ENCODE peak calls at places on chromosomes 13 and 19, in five cellular contexts. W is NT2/D1, O is GM12878, D is HepG2, Z is H1. Y is an unnamed sample.

GRCh38 chr19:19661675-19662251 is 1.7 kb downstream of the ATP13A1 start:
- DNase-seq in D (peak; percentile 66), Z (no peak), W (no peak), O (peak; percentile 93), Y (peak; percentile 5)

GRCh38 chr19:36169084-36169760 is 17.0 kb upstream of the COX7A1 start:
- DNase-seq in D (no peak), W (no peak), Z (no peak), O (no peak), Y (no peak)

GRCh38 chr19:38466050-38466449 is 32.6 kb downstream of the RYR1 start:
- DNase-seq in D (no peak), O (no peak), W (no peak), Z (no peak), Y (no peak)

GRCh38 chr19:48752511-48753365 is at the start of gene FUT1:
- DNase-seq in W (peak; percentile 30), D (no peak), Z (peak; percentile 61), O (no peak), Y (no peak)

GRCh38 chr13:23609414-23610186 is 39.4 kb downstream of the TNFRSF19 start:
- DNase-seq in O (no peak), D (no peak), W (no peak), Z (no peak), Y (no peak)

GRCh38 chr13:40777166-40777956 is 6.4 kb upstream of the MRPS31 start:
- DNase-seq in O (no peak), Z (no peak), D (peak; percentile 71), W (peak; percentile 16), Y (peak; percentile 37)

GRCh38 chr19:2428756-2429711 is 1.6 kb upstream of the TIMM13 start:
- DNase-seq in W (no peak), Z (no peak), O (no peak), D (no peak), Y (no peak)

GRCh38 chr19:3950871-3951861 is 18.3 kb downstream of the NMRK2 start:
- DNase-seq in Z (no peak), D (no peak), O (no peak), W (no peak), Y (no peak)

GRCh38 chr19:33175886-33176669 is 18.1 kb upstream of the LRP3 start:
- DNase-seq in Z (no peak), O (no peak), D (peak; percentile 61), W (no peak), Y (no peak)

GRCh38 chr19:5144545-5145179 is 175.7 kb downstream of the KDM4B start:
- DNase-seq in Z (no peak), W (no peak), O (no peak), D (no peak), Y (no peak)
- TF ChIP-seq SUZ12 in Z (no peak), W (no peak), O (no peak), D (no peak), Y (no peak)

DNA sequence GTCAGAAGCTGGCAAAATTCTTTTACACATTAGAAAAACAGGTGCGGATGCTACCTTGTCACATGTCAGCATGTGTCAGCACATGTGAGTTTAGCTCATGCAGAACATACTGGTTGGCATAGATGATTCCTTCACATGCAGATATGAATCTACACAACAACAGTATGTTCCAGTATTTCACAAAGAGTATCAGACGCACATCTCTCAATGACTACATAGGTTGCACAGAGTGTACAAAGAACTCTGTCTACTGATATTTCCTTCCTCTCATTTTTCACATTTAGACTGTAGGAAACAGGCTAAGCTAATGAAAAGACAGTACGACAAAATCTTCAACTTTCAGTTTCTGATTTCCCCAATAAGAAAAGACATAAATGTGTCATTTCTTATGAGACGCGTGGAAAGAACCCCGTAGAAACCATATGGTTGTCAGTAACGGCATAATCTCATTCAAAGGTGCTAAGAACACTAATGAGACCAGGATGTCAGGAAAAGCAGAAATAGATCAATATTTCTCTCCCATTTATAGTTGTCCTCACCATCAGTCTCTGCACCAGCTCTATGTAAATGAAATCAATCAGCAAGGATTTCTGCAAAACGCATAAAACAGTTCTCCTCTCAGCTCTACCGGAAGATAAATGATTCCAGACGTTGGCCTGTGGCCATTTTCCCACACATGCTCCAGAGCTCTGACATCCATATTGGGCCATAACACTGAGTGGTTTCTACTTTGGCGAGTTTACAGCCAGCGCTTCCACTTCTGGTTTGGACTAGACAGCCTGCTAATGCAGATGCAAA is 81.2 kb downstream of the STARD13 start:
- DNase-seq in Z (no peak), W (no peak), D (no peak), O (peak; percentile 78), Y (no peak)
- TF ChIP-seq SUZ12 in Z (no peak), W (no peak), D (no peak), O (no peak), Y (no peak)

GRCh38 chr13:96710166-96710866 is 284.0 kb downstream of the OXGR1 start:
- DNase-seq in W (peak; percentile 5), O (no peak), Z (no peak), D (no peak), Y (no peak)

DNA sequence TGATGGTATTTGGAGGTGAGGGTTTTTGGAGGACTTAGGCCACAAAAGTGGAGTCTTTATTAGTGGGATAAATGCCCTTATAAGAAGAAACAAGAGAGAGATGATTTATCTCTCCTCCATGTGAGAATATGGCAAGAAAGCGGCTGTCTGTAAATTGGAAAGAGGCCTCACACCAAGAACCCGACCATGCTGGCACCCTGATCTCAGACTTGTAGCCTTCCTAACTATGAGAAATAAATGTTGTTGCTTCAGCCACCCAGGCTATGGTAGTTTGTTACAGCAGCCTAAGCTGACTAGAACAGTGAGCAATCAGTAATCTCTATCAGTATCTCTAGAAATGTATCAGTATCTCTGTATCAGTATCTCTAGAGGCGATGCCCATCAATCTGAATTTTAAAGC is 287.1 kb downstream of the OXGR1 start:
- DNase-seq in W (no peak), O (no peak), Z (no peak), D (no peak), Y (no peak)
- TF ChIP-seq SUZ12 in W (no peak), O (no peak), Z (no peak), D (no peak), Y (no peak)

GRCh38 chr13:56907766-56908165 is 233.0 kb upstream of the PRR20A start:
- DNase-seq in Z (no peak), O (no peak), W (no peak), D (no peak), Y (no peak)

GRCh38 chr13:56906909-56907308 is 233.8 kb upstream of the PRR20A start:
- DNase-seq in D (no peak), O (no peak), W (no peak), Z (no peak), Y (no peak)

GRCh38 chr13:56909896-56910600 is 230.7 kb upstream of the PRR20A start:
- DNase-seq in O (no peak), W (no peak), Z (no peak), D (no peak), Y (no peak)
- TF ChIP-seq SUZ12 in O (no peak), W (no peak), Z (no peak), D (no peak), Y (no peak)

Y was measured in HEK293T.